ENCODE peak calls at places on chromosomes 11 and 22, in six cellular contexts. One of them, this sample, is unnamed.

GRCh38 chr11:45921561-45922424 is 663 bp upstream of the LARGE2 start:
- DNase-seq in stomach: peak; percentile 89
- DNase-seq in breast epithelium: peak; percentile 71
- DNase-seq in suprapubic skin: no peak
- DNase-seq in GM12891: peak; percentile 13
- DNase-seq in heart left ventricle: no peak
- DNase-seq in this sample: no peak

GRCh38 chr11:87258171-87258833 is 220.6 kb downstream of the TMEM135 start:
- DNase-seq in stomach: no peak
- DNase-seq in GM12891: no peak
- DNase-seq in breast epithelium: no peak
- DNase-seq in heart left ventricle: no peak
- DNase-seq in suprapubic skin: no peak
- DNase-seq in this sample: no peak

GRCh38 chr11:76096552-76096951 is 109.8 kb downstream of the WNT11 start:
- DNase-seq in stomach: no peak
- DNase-seq in breast epithelium: peak; percentile 19
- DNase-seq in GM12891: no peak
- DNase-seq in suprapubic skin: no peak
- DNase-seq in heart left ventricle: no peak
- DNase-seq in this sample: no peak

GRCh38 chr22:45397806-45398205 is 15.6 kb downstream of the SMC1B start:
- DNase-seq in GM12891: no peak
- DNase-seq in stomach: no peak
- DNase-seq in breast epithelium: no peak
- DNase-seq in suprapubic skin: no peak
- DNase-seq in heart left ventricle: no peak
- DNase-seq in this sample: no peak

GRCh38 chr22:42680648-42681047 is 31.5 kb upstream of the CYB5R3 start:
- DNase-seq in suprapubic skin: no peak
- DNase-seq in stomach: no peak
- DNase-seq in breast epithelium: no peak
- DNase-seq in GM12891: no peak
- DNase-seq in heart left ventricle: no peak
- DNase-seq in this sample: peak; percentile 79

GRCh38 chr11:60786811-60787567 is 1.9 kb downstream of the MS4A10 start:
- DNase-seq in heart left ventricle: peak; percentile 75
- DNase-seq in GM12891: no peak
- DNase-seq in suprapubic skin: no peak
- DNase-seq in breast epithelium: no peak
- DNase-seq in stomach: peak; percentile 53
- DNase-seq in this sample: peak; percentile 58

GRCh38 chr11:34904421-34904950 is 11.7 kb downstream of the APIP start:
- DNase-seq in breast epithelium: no peak
- DNase-seq in stomach: no peak
- DNase-seq in heart left ventricle: no peak
- DNase-seq in GM12891: no peak
- DNase-seq in suprapubic skin: no peak
- DNase-seq in this sample: no peak

GRCh38 chr11:17718015-17718414 is 1.4 kb upstream of the MYOD1 start:
- DNase-seq in heart left ventricle: no peak
- DNase-seq in GM12891: no peak
- DNase-seq in suprapubic skin: no peak
- DNase-seq in stomach: no peak
- DNase-seq in breast epithelium: no peak
- DNase-seq in this sample: no peak

GRCh38 chr11:68727783-68728182 is 23.5 kb downstream of the TESMIN start:
- DNase-seq in stomach: no peak
- DNase-seq in suprapubic skin: no peak
- DNase-seq in GM12891: no peak
- DNase-seq in breast epithelium: no peak
- DNase-seq in heart left ventricle: no peak
- DNase-seq in this sample: no peak

GRCh38 chr22:30460147-30460546 is 11.7 kb downstream of the SEC14L3 start:
- DNase-seq in GM12891: no peak
- DNase-seq in stomach: peak; percentile 69
- DNase-seq in suprapubic skin: no peak
- DNase-seq in heart left ventricle: no peak
- DNase-seq in breast epithelium: peak; percentile 46
- DNase-seq in this sample: no peak

GRCh38 chr11:111449696-111450479 is 62.3 kb downstream of the BTG4 start:
- DNase-seq in breast epithelium: no peak
- DNase-seq in stomach: no peak
- DNase-seq in heart left ventricle: no peak
- DNase-seq in suprapubic skin: peak; percentile 57
- DNase-seq in GM12891: no peak
- DNase-seq in this sample: no peak

GRCh38 chr11:135075740-135076139 is 663.7 kb upstream of the B3GAT1 start:
- DNase-seq in heart left ventricle: no peak
- DNase-seq in GM12891: no peak
- DNase-seq in suprapubic skin: no peak
- DNase-seq in stomach: peak; percentile 60
- DNase-seq in breast epithelium: peak; percentile 57
- DNase-seq in this sample: no peak

GRCh38 chr11:64378335-64378884 is 19.4 kb downstream of the RPS6KA4 start:
- DNase-seq in breast epithelium: no peak
- DNase-seq in GM12891: no peak
- DNase-seq in heart left ventricle: no peak
- DNase-seq in suprapubic skin: no peak
- DNase-seq in stomach: no peak
- DNase-seq in this sample: no peak

GRCh38 chr22:35043251-35043931 is 22.6 kb upstream of the ISX start:
- DNase-seq in heart left ventricle: no peak
- DNase-seq in suprapubic skin: no peak
- DNase-seq in GM12891: no peak
- DNase-seq in stomach: no peak
- DNase-seq in breast epithelium: no peak
- DNase-seq in this sample: no peak

GRCh38 chr11:6650980-6651379 is 4.6 kb downstream of the DCHS1 start:
- DNase-seq in breast epithelium: no peak
- DNase-seq in GM12891: no peak
- DNase-seq in suprapubic skin: no peak
- DNase-seq in stomach: no peak
- DNase-seq in heart left ventricle: no peak
- DNase-seq in this sample: no peak

GRCh38 chr11:2929511-2929879 is 275 bp upstream of the PHLDA2 start:
- DNase-seq in GM12891: no peak
- DNase-seq in breast epithelium: peak; percentile 52
- DNase-seq in heart left ventricle: no peak
- DNase-seq in suprapubic skin: no peak
- DNase-seq in stomach: peak; percentile 84
- DNase-seq in this sample: peak; percentile 82

GRCh38 chr11:103202048-103202651 is 92.9 kb downstream of the DYNC2H1 start:
- DNase-seq in suprapubic skin: no peak
- DNase-seq in GM12891: no peak
- DNase-seq in breast epithelium: no peak
- DNase-seq in stomach: no peak
- DNase-seq in heart left ventricle: no peak
- DNase-seq in this sample: peak; percentile 2

GRCh38 chr11:77309401-77310085 is 8.1 kb upstream of the GDPD4 start:
- DNase-seq in stomach: no peak
- DNase-seq in GM12891: no peak
- DNase-seq in breast epithelium: no peak
- DNase-seq in suprapubic skin: no peak
- DNase-seq in heart left ventricle: no peak
- DNase-seq in this sample: no peak

GRCh38 chr22:39809772-39810557 is 83.6 kb downstream of the ENTHD1 start:
- DNase-seq in heart left ventricle: no peak
- DNase-seq in suprapubic skin: no peak
- DNase-seq in stomach: no peak
- DNase-seq in breast epithelium: no peak
- DNase-seq in GM12891: no peak
- DNase-seq in this sample: no peak

GRCh38 chr22:30336752-30337460 is 10.2 kb upstream of the TBC1D10A start:
- DNase-seq in GM12891: no peak
- DNase-seq in stomach: no peak
- DNase-seq in breast epithelium: no peak
- DNase-seq in suprapubic skin: no peak
- DNase-seq in heart left ventricle: peak; percentile 67
- DNase-seq in this sample: no peak

GRCh38 chr22:35160268-35160667 is 94.3 kb downstream of the ISX start:
- DNase-seq in stomach: no peak
- DNase-seq in breast epithelium: no peak
- DNase-seq in GM12891: no peak
- DNase-seq in heart left ventricle: no peak
- DNase-seq in suprapubic skin: no peak
- DNase-seq in this sample: no peak

GRCh38 chr11:67285541-67286498 is 3.3 kb upstream of the ANKRD13D start:
- DNase-seq in GM12891: no peak
- DNase-seq in suprapubic skin: no peak
- DNase-seq in heart left ventricle: peak; percentile 16
- DNase-seq in stomach: no peak
- DNase-seq in breast epithelium: no peak
- DNase-seq in this sample: no peak
- TF ChIP-seq POLR2A in GM12891: no peak
- TF ChIP-seq POLR2A in suprapubic skin: no peak
- TF ChIP-seq POLR2A in heart left ventricle: no peak
- TF ChIP-seq POLR2A in stomach: no peak
- TF ChIP-seq POLR2A in breast epithelium: no peak
- TF ChIP-seq POLR2A in this sample: no peak

DNA sequence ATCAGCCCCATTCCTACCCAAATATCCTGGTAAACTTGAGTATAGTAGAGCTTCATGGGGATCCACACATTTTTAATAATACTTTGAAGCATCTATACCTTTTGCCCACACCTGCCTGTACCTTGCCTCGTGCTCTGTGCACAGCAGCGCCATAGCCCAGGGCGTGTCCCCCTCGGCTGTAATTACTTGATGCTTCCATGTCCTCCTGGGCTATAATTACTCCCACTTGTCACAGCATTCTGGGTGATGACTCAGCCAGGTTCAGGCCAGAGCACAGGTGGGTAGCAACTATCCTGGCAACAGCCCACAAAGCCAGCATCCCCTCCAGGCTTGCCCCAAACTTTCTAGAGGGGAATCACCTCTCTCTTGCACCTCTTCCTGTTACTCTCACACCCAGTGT is 23.7 kb upstream of the SLC36A4 start:
- DNase-seq in heart left ventricle: no peak
- DNase-seq in GM12891: no peak
- DNase-seq in breast epithelium: no peak
- DNase-seq in stomach: no peak
- DNase-seq in suprapubic skin: no peak
- DNase-seq in this sample: no peak
- TF ChIP-seq POLR2A in heart left ventricle: no peak
- TF ChIP-seq POLR2A in GM12891: no peak
- TF ChIP-seq POLR2A in breast epithelium: no peak
- TF ChIP-seq POLR2A in stomach: no peak
- TF ChIP-seq POLR2A in suprapubic skin: no peak
- TF ChIP-seq POLR2A in this sample: no peak

GRCh38 chr11:36073411-36074203 is 129.7 kb downstream of the LDLRAD3 start:
- DNase-seq in heart left ventricle: peak; percentile 47
- DNase-seq in breast epithelium: no peak
- DNase-seq in GM12891: no peak
- DNase-seq in suprapubic skin: no peak
- DNase-seq in stomach: peak; percentile 36
- DNase-seq in this sample: peak; percentile 26
- TF ChIP-seq POLR2A in heart left ventricle: no peak
- TF ChIP-seq POLR2A in breast epithelium: no peak
- TF ChIP-seq POLR2A in GM12891: no peak
- TF ChIP-seq POLR2A in suprapubic skin: no peak
- TF ChIP-seq POLR2A in stomach: no peak
- TF ChIP-seq POLR2A in this sample: no peak

GRCh38 chr11:118529584-118530175 is 1.3 kb upstream of the TMEM25 start:
- DNase-seq in GM12891: no peak
- DNase-seq in heart left ventricle: no peak
- DNase-seq in breast epithelium: no peak
- DNase-seq in stomach: no peak
- DNase-seq in suprapubic skin: no peak
- DNase-seq in this sample: no peak

GRCh38 chr11:118531597-118532084 is 649 bp downstream of the TMEM25 start:
- DNase-seq in GM12891: no peak
- DNase-seq in suprapubic skin: no peak
- DNase-seq in heart left ventricle: no peak
- DNase-seq in breast epithelium: no peak
- DNase-seq in stomach: no peak
- DNase-seq in this sample: no peak

GRCh38 chr11:118530180-118530682 is 761 bp upstream of the TMEM25 start:
- DNase-seq in heart left ventricle: no peak
- DNase-seq in suprapubic skin: no peak
- DNase-seq in GM12891: no peak
- DNase-seq in breast epithelium: no peak
- DNase-seq in stomach: peak; percentile 37
- DNase-seq in this sample: no peak

GRCh38 chr11:118532091-118532490 is 1.1 kb downstream of the TMEM25 start:
- DNase-seq in heart left ventricle: no peak
- DNase-seq in breast epithelium: no peak
- DNase-seq in GM12891: no peak
- DNase-seq in suprapubic skin: no peak
- DNase-seq in stomach: no peak
- DNase-seq in this sample: no peak

GRCh38 chr11:118530683-118531596 is at the start of gene TMEM25:
- DNase-seq in stomach: peak; percentile 70
- DNase-seq in breast epithelium: no peak
- DNase-seq in GM12891: peak; percentile 94
- DNase-seq in heart left ventricle: peak; percentile 68
- DNase-seq in suprapubic skin: no peak
- DNase-seq in this sample: no peak
- TF ChIP-seq POLR2A in stomach: no peak
- TF ChIP-seq POLR2A in breast epithelium: peak; percentile 25
- TF ChIP-seq POLR2A in GM12891: no peak
- TF ChIP-seq POLR2A in heart left ventricle: no peak
- TF ChIP-seq POLR2A in suprapubic skin: no peak
- TF ChIP-seq POLR2A in this sample: no peak

GRCh38 chr22:41369089-41369745 is 12.5 kb upstream of the TEF start:
- DNase-seq in breast epithelium: no peak
- DNase-seq in stomach: no peak
- DNase-seq in heart left ventricle: no peak
- DNase-seq in suprapubic skin: no peak
- DNase-seq in GM12891: no peak
- DNase-seq in this sample: no peak

GRCh38 chr22:41368543-41368817 is 13.3 kb upstream of the TEF start:
- DNase-seq in GM12891: no peak
- DNase-seq in breast epithelium: no peak
- DNase-seq in suprapubic skin: no peak
- DNase-seq in heart left ventricle: no peak
- DNase-seq in stomach: no peak
- DNase-seq in this sample: no peak

GRCh38 chr22:41367039-41367679 is 14.6 kb upstream of the TEF start:
- DNase-seq in GM12891: no peak
- DNase-seq in breast epithelium: peak; percentile 91
- DNase-seq in suprapubic skin: peak; percentile 97
- DNase-seq in stomach: peak; percentile 98
- DNase-seq in heart left ventricle: peak; percentile 98
- DNase-seq in this sample: peak; percentile 87

GRCh38 chr22:41367680-41368542 is 13.8 kb upstream of the TEF start:
- DNase-seq in stomach: peak; percentile 49
- DNase-seq in suprapubic skin: no peak
- DNase-seq in GM12891: no peak
- DNase-seq in breast epithelium: peak; percentile 74
- DNase-seq in heart left ventricle: peak; percentile 59
- DNase-seq in this sample: no peak

GRCh38 chr22:41369837-41370236 is 11.9 kb upstream of the TEF start:
- DNase-seq in breast epithelium: no peak
- DNase-seq in suprapubic skin: no peak
- DNase-seq in stomach: no peak
- DNase-seq in GM12891: no peak
- DNase-seq in heart left ventricle: no peak
- DNase-seq in this sample: no peak
- TF ChIP-seq POLR2A in breast epithelium: no peak
- TF ChIP-seq POLR2A in suprapubic skin: no peak
- TF ChIP-seq POLR2A in stomach: no peak
- TF ChIP-seq POLR2A in GM12891: no peak
- TF ChIP-seq POLR2A in heart left ventricle: no peak
- TF ChIP-seq POLR2A in this sample: no peak